ENCODE peak calls at places on chromosome X, in four cellular contexts. B is activated CD8-positive, alpha-beta memory T cell treated with anti-CD3 and anti-CD28 coated beads for 48 hours; Z is Right ventricle myocardium superior; Y is SK-MEL-5. E is an unnamed sample.

GRCh38 chrX:94053575-94053974 is 379.6 kb downstream of the FAM133A start:
- DNase-seq in B (no peak), Z (no peak), Y (no peak), E (no peak)

GRCh38 chrX:29468911-29469494 is 746.4 kb upstream of the MAGEB2 start:
- DNase-seq in Z (no peak), Y (no peak), B (no peak), E (no peak)

GRCh38 chrX:140432328-140433025 is 72.4 kb downstream of the SOX3 start:
- DNase-seq in B (no peak), Y (no peak), Z (peak; percentile 53), E (no peak)

GRCh38 chrX:153609917-153610833 is 11.2 kb upstream of the CCNQ start:
- DNase-seq in Z (peak; percentile 86), B (no peak), Y (no peak), E (peak; percentile 70)

GRCh38 chrX:113514906-113515305 is 674.3 kb upstream of the AMOT start:
- DNase-seq in B (no peak), Y (peak; percentile 83), Z (no peak), E (no peak)

GRCh38 chrX:130680164-130681035 is 222.6 kb downstream of the ENOX2 start:
- DNase-seq in Z (no peak), Y (peak; percentile 9), B (no peak), E (no peak)

GRCh38 chrX:42385730-42386129 is 392.2 kb downstream of the PPP1R2C start:
- DNase-seq in B (no peak), Z (no peak), Y (peak; percentile 0), E (no peak)

GRCh38 chrX:139192386-139192961 is 338.1 kb upstream of the F9 start:
- DNase-seq in Z (no peak), B (no peak), Y (no peak), E (no peak)

GRCh38 chrX:53234484-53234883 is 9.5 kb upstream of the KDM5C start:
- DNase-seq in Y (no peak), B (no peak), Z (no peak), E (no peak)

GRCh38 chrX:110938977-110939732 is 143.5 kb upstream of the CHRDL1 start:
- DNase-seq in Y (no peak), B (no peak), Z (no peak), E (no peak)

GRCh38 chrX:38796926-38797325 is 4.3 kb upstream of the MID1IP1 start:
- DNase-seq in B (no peak), Z (no peak), Y (no peak), E (no peak)

GRCh38 chrX:131944936-131945902 is 77.9 kb upstream of the STK26 start:
- DNase-seq in Z (no peak), B (no peak), Y (no peak), E (no peak)

GRCh38 chrX:46180258-46180687 is 364.9 kb downstream of the ZNF674 start:
- DNase-seq in B (no peak), Z (no peak), Y (no peak), E (no peak)

GRCh38 chrX:54945224-54945623 is 24.6 kb downstream of the TRO start:
- DNase-seq in B (no peak), Z (no peak), Y (no peak), E (no peak)

GRCh38 chrX:96688789-96689188 is 4.1 kb downstream of the DIAPH2 start:
- DNase-seq in Z (no peak), Y (no peak), B (no peak), E (no peak)

GRCh38 chrX:141641138-141641537 is 51.6 kb downstream of the SPANXA2 start:
- DNase-seq in Z (no peak), Y (no peak), B (no peak), E (no peak)